ENCODE peak calls at places on chromosome 18, in nine cellular contexts. F is tibial artery, D is right lobe of liver, G is endodermal cell, N is choroid plexus epithelial cell, H is fibroblast of pulmonary artery, I is cardiac muscle cell, A is stomach, P is GM12864. O is an unnamed sample.

GRCh38 chr18:79723628-79724027 is 44.0 kb downstream of the CTDP1 start:
- DNase-seq in H (no peak), P (no peak), D (no peak), I (no peak), A (no peak), N (no peak), G (no peak), F (no peak), O (no peak)

GRCh38 chr18:13298262-13298661 is 79.7 kb downstream of the LDLRAD4 start:
- DNase-seq in I (no peak), P (no peak), F (no peak), D (no peak), N (no peak), A (no peak), H (no peak), G (peak; percentile 22), O (no peak)

GRCh38 chr18:44507729-44508325 is 172.9 kb upstream of the SETBP1 start:
- DNase-seq in A (no peak), D (peak; percentile 57), I (peak; percentile 37), F (peak; percentile 45), N (peak; percentile 16), G (peak; percentile 40), P (no peak), H (peak; percentile 78), O (peak; percentile 54)

GRCh38 chr18:49491857-49492693 is 5.0 kb upstream of the C18orf32 start:
- DNase-seq in I (peak; percentile 97), F (peak; percentile 94), G (peak; percentile 95), N (peak; percentile 100), H (peak; percentile 100), P (peak; percentile 98), A (peak; percentile 93), D (peak; percentile 81), O (peak; percentile 99)

GRCh38 chr18:79953921-79954651 is 2.6 kb upstream of the SLC66A2 start:
- DNase-seq in H (no peak), N (no peak), P (no peak), I (no peak), D (no peak), F (no peak), G (peak; percentile 57), A (no peak), O (peak; percentile 18)

GRCh38 chr18:26621161-26622026 is 73.0 kb upstream of the KCTD1 start:
- DNase-seq in N (peak; percentile 71), H (peak; percentile 47), A (peak; percentile 59), P (peak; percentile 7), D (peak; percentile 68), G (peak; percentile 88), F (peak; percentile 43), I (peak; percentile 65), O (peak; percentile 69)

GRCh38 chr18:2486426-2486825 is 84.9 kb downstream of the METTL4 start:
- DNase-seq in D (no peak), I (no peak), N (peak; percentile 13), G (no peak), A (no peak), F (no peak), P (no peak), H (no peak), O (no peak)

GRCh38 chr18:48622911-48623431 is 84.1 kb downstream of the CTIF start:
- DNase-seq in D (no peak), N (peak; percentile 42), H (peak; percentile 49), P (no peak), G (peak; percentile 81), I (no peak), A (no peak), F (no peak), O (peak; percentile 54)

GRCh38 chr18:23889907-23890306 is 124.6 kb upstream of the TTC39C start:
- DNase-seq in G (no peak), H (no peak), A (no peak), F (no peak), P (no peak), D (no peak), I (no peak), N (no peak), O (no peak)

GRCh38 chr18:65429601-65430000 is 321.2 kb upstream of the CDH7 start:
- DNase-seq in D (no peak), G (no peak), I (no peak), H (no peak), F (no peak), N (no peak), A (no peak), P (no peak), O (no peak)

GRCh38 chr18:75898666-75899065 is 471.2 kb upstream of the SMIM21 start:
- DNase-seq in D (no peak), F (no peak), I (no peak), H (no peak), G (no peak), N (no peak), P (no peak), A (no peak), O (no peak)

GRCh38 chr18:57048859-57049258 is 98.0 kb upstream of the BOD1L2 start:
- DNase-seq in N (no peak), F (no peak), I (no peak), P (no peak), G (no peak), D (no peak), H (no peak), A (no peak), O (no peak)

DNA sequence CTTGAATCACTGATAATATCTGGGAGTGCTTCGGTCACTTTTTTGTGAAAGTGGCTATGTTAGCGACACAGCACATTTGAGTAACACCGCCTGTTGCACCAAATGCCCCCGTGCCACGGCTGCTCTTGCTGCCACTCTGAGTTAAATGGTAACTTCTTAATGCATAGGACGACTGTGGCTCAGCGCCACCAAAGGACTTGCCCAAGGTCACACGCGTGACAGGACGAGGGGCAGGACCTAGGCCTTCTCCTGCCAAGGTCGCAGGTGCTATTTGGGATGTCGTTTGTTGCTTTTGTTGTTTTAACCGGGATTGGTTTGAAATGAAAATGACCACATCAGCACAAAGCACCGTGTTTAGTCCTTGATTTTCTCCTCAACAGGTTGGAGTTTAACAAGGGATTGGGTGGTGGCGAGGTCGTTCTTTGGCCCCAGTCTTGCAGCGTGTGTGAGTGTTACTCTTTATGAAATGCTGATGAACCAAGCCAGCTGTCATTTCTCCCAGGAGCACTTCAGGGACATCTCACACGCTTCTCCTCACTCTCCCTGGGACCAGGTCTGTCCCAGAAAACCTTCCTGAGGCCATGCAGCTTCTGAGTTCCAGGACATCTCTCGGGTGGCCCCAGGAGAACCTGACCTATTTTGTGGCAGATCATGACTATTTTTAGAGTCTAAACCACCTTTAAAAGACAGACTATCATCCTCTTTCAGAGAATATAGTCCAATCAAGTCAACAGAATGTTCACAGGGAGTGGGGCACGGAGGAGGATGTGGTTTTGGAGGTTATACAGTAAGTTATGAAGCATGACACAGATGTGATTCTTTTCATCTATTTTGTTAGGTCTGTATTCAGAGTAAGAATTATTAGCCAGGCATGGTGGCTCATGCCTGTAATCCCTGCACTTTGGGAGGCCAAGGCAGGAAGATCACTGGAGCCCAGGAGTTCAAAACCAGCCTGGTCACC is 49.9 kb downstream of the MTCL1 start:
- DNase-seq in D (no peak), F (no peak), G (no peak), A (no peak), I (no peak), P (no peak), N (peak; percentile 71), H (peak; percentile 23), O (peak; percentile 46)
- H3K4me3 ChIP-seq in D (no peak overlapping the region), F (no peak overlapping the region), G (no peak overlapping the region), A (no peak overlapping the region), I (no peak overlapping the region), P (no peak overlapping the region), N (no peak overlapping the region), H (no peak overlapping the region), O (no peak overlapping the region)

DNA sequence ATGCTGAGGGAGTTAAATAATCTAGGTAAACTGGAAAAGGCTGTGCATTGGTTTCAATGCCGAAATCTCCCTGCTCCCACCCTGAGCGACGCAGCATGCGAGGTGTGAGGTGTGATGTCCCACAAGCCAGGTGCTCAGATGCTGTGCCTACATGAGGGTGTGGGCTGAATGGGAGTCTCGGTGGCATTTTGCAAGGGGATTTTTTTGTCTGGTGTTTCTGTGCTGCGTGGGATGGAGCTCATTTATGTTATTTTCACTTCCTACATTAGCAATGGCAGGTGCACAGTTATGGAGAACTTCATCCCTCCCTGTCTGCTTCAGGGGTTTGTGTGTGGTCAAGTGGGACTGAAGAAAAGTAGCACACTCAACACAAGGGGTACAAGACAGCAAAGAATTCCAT is 110.2 kb upstream of the CCDC68 start:
- DNase-seq in N (no peak), I (no peak), D (no peak), F (no peak), A (no peak), G (no peak), P (peak; percentile 64), H (no peak), O (peak; percentile 68)
- H3K4me3 ChIP-seq in N (no peak overlapping the region), I (no peak overlapping the region), D (no peak overlapping the region), F (no peak overlapping the region), A (no peak overlapping the region), G (no peak overlapping the region), P (no peak overlapping the region), H (no peak overlapping the region), O (no peak overlapping the region)

GRCh38 chr18:8685141-8685913 is 20.0 kb upstream of the MTCL1 start:
- DNase-seq in I (no peak), F (no peak), H (peak; percentile 47), P (no peak), G (no peak), A (no peak), N (peak; percentile 43), D (no peak), O (no peak)

GRCh38 chr18:8686556-8686955 is 18.8 kb upstream of the MTCL1 start:
- DNase-seq in I (no peak), H (no peak), P (no peak), G (no peak), N (no peak), D (no peak), A (no peak), F (no peak), O (no peak)

GRCh38 chr18:8685914-8686216 is 19.5 kb upstream of the MTCL1 start:
- DNase-seq in D (no peak), G (no peak), F (no peak), A (no peak), N (no peak), H (no peak), P (no peak), I (no peak), O (no peak)

GRCh38 chr18:8681196-8681595 is 24.2 kb upstream of the MTCL1 start:
- DNase-seq in H (no peak), F (no peak), A (no peak), G (no peak), N (no peak), D (no peak), I (no peak), P (no peak), O (peak; percentile 38)

DNA sequence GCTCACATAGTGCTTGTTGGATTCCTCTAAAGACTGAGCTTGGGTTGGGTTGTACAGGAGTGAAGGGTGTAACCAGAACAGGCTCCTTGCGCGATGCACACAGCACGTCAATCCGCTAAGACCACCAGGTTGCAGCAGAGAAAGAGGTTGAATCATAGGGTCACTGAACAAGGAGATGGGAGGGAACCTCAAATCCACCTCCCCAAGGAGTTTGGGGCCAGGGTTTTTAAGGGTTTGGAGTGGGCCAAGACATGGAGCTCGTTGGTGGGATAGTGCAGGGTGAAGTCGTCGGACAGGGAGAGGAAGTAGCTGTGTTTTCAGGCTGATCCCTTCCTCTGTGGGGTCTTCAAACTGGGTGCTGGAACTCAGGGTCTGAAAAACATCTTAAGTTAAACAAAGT is 20.8 kb upstream of the MTCL1 start:
- DNase-seq in A (no peak), F (no peak), D (no peak), G (no peak), I (no peak), N (no peak), H (no peak), P (no peak), O (no peak)
- H3K4me3 ChIP-seq in A (no peak overlapping the region), F (no peak overlapping the region), D (no peak overlapping the region), G (no peak overlapping the region), I (no peak overlapping the region), N (no peak overlapping the region), H (no peak overlapping the region), P (no peak overlapping the region), O (no peak overlapping the region)

GRCh38 chr18:78309307-78309706 is 670.3 kb upstream of the SALL3 start:
- DNase-seq in I (no peak), A (no peak), F (no peak), D (no peak), G (no peak), P (no peak), H (no peak), N (no peak), O (no peak)
- H3K4me3 ChIP-seq in I (no peak overlapping the region), A (no peak overlapping the region), F (no peak overlapping the region), D (no peak overlapping the region), G (no peak overlapping the region), P (no peak overlapping the region), H (no peak overlapping the region), N (no peak overlapping the region), O (no peak overlapping the region)